ENCODE peak calls at places on chromosomes 7 and 10, in five cellular contexts. X is substantia nigra, Z is cardiac fibroblast, I is cerebellum, M is RPMI7951. N is an unnamed sample.

GRCh38 chr7:129166745-129167144 is 21.7 kb upstream of the SMO start:
- DNase-seq in I (no peak), X (no peak), Z (no peak), M (no peak), N (no peak)

GRCh38 chr7:17027143-17027802 is 145.5 kb upstream of the AGR3 start:
- DNase-seq in M (no peak), X (no peak), Z (peak; percentile 80), I (no peak), N (no peak)

GRCh38 chr10:32951111-32951510 is 6.9 kb downstream of the ITGB1 start:
- DNase-seq in I (no peak), Z (no peak), M (peak; percentile 44), X (no peak), N (no peak)

GRCh38 chr7:133433165-133433812 is 180.4 kb downstream of the EXOC4 start:
- DNase-seq in X (no peak), I (no peak), M (no peak), Z (no peak), N (no peak)

GRCh38 chr7:29120955-29121354 is 25.4 kb downstream of the CPVL start:
- DNase-seq in I (no peak), Z (no peak), M (no peak), X (no peak), N (no peak)

GRCh38 chr7:128444242-128444641 is 11.4 kb upstream of the HILPDA start:
- DNase-seq in Z (no peak), X (no peak), I (no peak), M (no peak), N (no peak)

GRCh38 chr10:29877798-29878491 is 181.4 kb downstream of the JCAD start:
- DNase-seq in Z (peak; percentile 19), M (peak; percentile 59), X (peak; percentile 3), I (no peak), N (no peak)

GRCh38 chr10:70779685-70780369 is 5.3 kb downstream of the TBATA start:
- DNase-seq in X (no peak), M (no peak), Z (no peak), I (no peak), N (no peak)

GRCh38 chr10:33215154-33215553 is 119.3 kb downstream of the NRP1 start:
- DNase-seq in Z (peak; percentile 79), I (no peak), X (no peak), M (peak; percentile 48), N (no peak)

GRCh38 chr10:115093776-115094361 is 704 bp downstream of the ATRNL1 start:
- DNase-seq in I (no peak), Z (no peak), X (peak; percentile 14), M (no peak), N (no peak)

GRCh38 chr10:125054216-125054615 is 106.1 kb downstream of the CTBP2 start:
- DNase-seq in I (no peak), M (no peak), X (no peak), Z (no peak), N (no peak)

GRCh38 chr10:44393834-44394547 is 9.1 kb upstream of the CXCL12 start:
- DNase-seq in M (no peak), X (no peak), Z (no peak), I (no peak), N (no peak)

GRCh38 chr10:72134785-72135765 is 46.7 kb upstream of the SPOCK2 start:
- DNase-seq in M (no peak), I (no peak), X (no peak), Z (no peak), N (no peak)

GRCh38 chr10:110460111-110460809 is 37.4 kb upstream of the DUSP5 start:
- DNase-seq in X (no peak), I (peak; percentile 92), M (peak; percentile 89), Z (no peak), N (no peak)

GRCh38 chr7:46080595-46081159 is 159.6 kb upstream of the IGFBP3 start:
- DNase-seq in X (no peak), Z (no peak), M (peak; percentile 72), I (no peak), N (no peak)

GRCh38 chr7:18343047-18343446 is 152.5 kb upstream of the HDAC9 start:
- DNase-seq in X (no peak), I (no peak), M (no peak), Z (no peak), N (no peak)

GRCh38 chr7:7537711-7538110 is 2.0 kb upstream of the COL28A1 start:
- DNase-seq in I (no peak), M (no peak), X (no peak), Z (no peak), N (no peak)

N was measured in amygdala.